ENCODE peak calls at places on chromosomes 1 and 21, in six cellular contexts. R is esophagus squamous epithelium; J is CD4-positive, alpha-beta T cell; Q is adrenal gland; F is GM13977; N is ascending aorta. W is an unnamed sample.

GRCh38 chr1:206004821-206005220 is 1.6 kb upstream of the RAB7B start:
- DNase-seq in R (no peak), J (no peak), Q (no peak), F (no peak), N (no peak), W (no peak)

GRCh38 chr1:44417351-44418021 is 12.4 kb downstream of the RNF220 start:
- DNase-seq in R (no peak), J (no peak), Q (no peak), F (no peak), N (no peak), W (no peak)

GRCh38 chr1:102434421-102434820 is 437.7 kb upstream of the OLFM3 start:
- DNase-seq in R (no peak), J (no peak), Q (no peak), F (peak; percentile 11), N (no peak), W (no peak)

GRCh38 chr1:88462481-88463261 is 221.4 kb upstream of the PKN2 start:
- DNase-seq in R (no peak), J (no peak), Q (no peak), F (no peak), N (no peak), W (no peak)

GRCh38 chr21:44907966-44908364 is 12.7 kb downstream of the ITGB2 start:
- DNase-seq in R (no peak), J (no peak), Q (no peak), F (peak; percentile 61), N (no peak), W (no peak)

GRCh38 chr1:184860985-184861754 is 106.5 kb upstream of the EDEM3 start:
- DNase-seq in R (no peak), J (no peak), Q (no peak), F (no peak), N (no peak), W (no peak)

GRCh38 chr1:46575300-46575699 is 23.9 kb upstream of the KNCN start:
- DNase-seq in R (no peak), J (no peak), Q (no peak), F (no peak), N (no peak), W (no peak)

GRCh38 chr1:201020040-201020591 is 3.4 kb downstream of the KIF21B start:
- DNase-seq in R (no peak), J (no peak), Q (no peak), F (peak; percentile 52), N (no peak), W (no peak)

GRCh38 chr1:64844175-64844574 is 99.3 kb downstream of the RAVER2 start:
- DNase-seq in R (no peak), J (no peak), Q (no peak), F (no peak), N (no peak), W (no peak)

GRCh38 chr1:22131875-22132486 is 10.9 kb downstream of the WNT4 start:
- DNase-seq in R (no peak), J (peak; percentile 44), Q (no peak), F (peak; percentile 90), N (no peak), W (no peak)

GRCh38 chr21:22885614-22886013 is 1887.4 kb downstream of the NCAM2 start:
- DNase-seq in R (no peak), J (no peak), Q (no peak), F (no peak), N (no peak), W (no peak)

GRCh38 chr1:16207318-16208269 is 4.9 kb downstream of the ARHGEF19 start:
- DNase-seq in R (no peak), J (no peak), Q (peak; percentile 73), F (no peak), N (no peak), W (no peak)

GRCh38 chr1:235579891-235580290 is 69.7 kb downstream of the GNG4 start:
- DNase-seq in R (no peak), J (no peak), Q (no peak), F (no peak), N (no peak), W (no peak)

GRCh38 chr1:81498370-81499184 is 302.2 kb upstream of the ADGRL2 start:
- DNase-seq in R (no peak), J (no peak), Q (no peak), F (no peak), N (no peak), W (no peak)

GRCh38 chr1:16326833-16327404 is 25.4 kb downstream of the FBXO42 start:
- DNase-seq in R (no peak), J (no peak), Q (no peak), F (no peak), N (no peak), W (no peak)

GRCh38 chr1:62045579-62045978 is 149.1 kb upstream of the L1TD1 start:
- DNase-seq in R (no peak), J (no peak), Q (no peak), F (no peak), N (no peak), W (no peak)

GRCh38 chr1:31639543-31639942 is 5.1 kb downstream of the PEF1 start:
- DNase-seq in R (no peak), J (no peak), Q (no peak), F (no peak), N (no peak), W (no peak)

GRCh38 chr1:20481158-20481617 is 4.8 kb downstream of the CAMK2N1 start:
- DNase-seq in R (no peak), J (no peak), Q (no peak), F (no peak), N (no peak), W (no peak)

GRCh38 chr1:156122086-156122485 is 7.6 kb downstream of the LMNA start:
- DNase-seq in R (no peak), J (no peak), Q (no peak), F (no peak), N (no peak), W (no peak)

GRCh38 chr1:156124557-156125483 is 10.3 kb downstream of the LMNA start:
- DNase-seq in R (no peak), J (no peak), Q (no peak), F (no peak), N (no peak), W (no peak)

GRCh38 chr1:156121441-156121840 is 6.9 kb downstream of the LMNA start:
- DNase-seq in R (no peak), J (no peak), Q (no peak), F (no peak), N (no peak), W (no peak)

GRCh38 chr1:156122519-156123355 is 8.2 kb downstream of the LMNA start:
- DNase-seq in R (no peak), J (no peak), Q (peak; percentile 90), F (no peak), N (peak; percentile 71), W (no peak)

GRCh38 chr1:156123356-156124196 is 9.1 kb downstream of the LMNA start:
- DNase-seq in R (peak; percentile 65), J (peak; percentile 68), Q (peak; percentile 95), F (no peak), N (peak; percentile 96), W (peak; percentile 97)
- TF ChIP-seq CTCF in R (no peak), J (no peak), Q (no peak), F (peak; percentile 24), N (no peak), W (peak; percentile 34)

GRCh38 chr1:111285879-111286278 is 4.8 kb upstream of the CHIA start:
- DNase-seq in R (no peak), J (no peak), Q (no peak), F (no peak), N (no peak), W (no peak)
- TF ChIP-seq CTCF in R (no peak), J (no peak), Q (no peak), F (no peak), N (no peak), W (no peak)

GRCh38 chr1:57536749-57537423 is 113.0 kb upstream of the DAB1 start:
- DNase-seq in R (no peak), J (no peak), Q (no peak), F (no peak), N (no peak), W (no peak)

GRCh38 chr1:57532299-57532698 is 108.4 kb upstream of the DAB1 start:
- DNase-seq in R (no peak), J (no peak), Q (no peak), F (no peak), N (no peak), W (no peak)
- TF ChIP-seq CTCF in R (no peak), J (no peak), Q (no peak), F (no peak), N (no peak), W (no peak)

DNA sequence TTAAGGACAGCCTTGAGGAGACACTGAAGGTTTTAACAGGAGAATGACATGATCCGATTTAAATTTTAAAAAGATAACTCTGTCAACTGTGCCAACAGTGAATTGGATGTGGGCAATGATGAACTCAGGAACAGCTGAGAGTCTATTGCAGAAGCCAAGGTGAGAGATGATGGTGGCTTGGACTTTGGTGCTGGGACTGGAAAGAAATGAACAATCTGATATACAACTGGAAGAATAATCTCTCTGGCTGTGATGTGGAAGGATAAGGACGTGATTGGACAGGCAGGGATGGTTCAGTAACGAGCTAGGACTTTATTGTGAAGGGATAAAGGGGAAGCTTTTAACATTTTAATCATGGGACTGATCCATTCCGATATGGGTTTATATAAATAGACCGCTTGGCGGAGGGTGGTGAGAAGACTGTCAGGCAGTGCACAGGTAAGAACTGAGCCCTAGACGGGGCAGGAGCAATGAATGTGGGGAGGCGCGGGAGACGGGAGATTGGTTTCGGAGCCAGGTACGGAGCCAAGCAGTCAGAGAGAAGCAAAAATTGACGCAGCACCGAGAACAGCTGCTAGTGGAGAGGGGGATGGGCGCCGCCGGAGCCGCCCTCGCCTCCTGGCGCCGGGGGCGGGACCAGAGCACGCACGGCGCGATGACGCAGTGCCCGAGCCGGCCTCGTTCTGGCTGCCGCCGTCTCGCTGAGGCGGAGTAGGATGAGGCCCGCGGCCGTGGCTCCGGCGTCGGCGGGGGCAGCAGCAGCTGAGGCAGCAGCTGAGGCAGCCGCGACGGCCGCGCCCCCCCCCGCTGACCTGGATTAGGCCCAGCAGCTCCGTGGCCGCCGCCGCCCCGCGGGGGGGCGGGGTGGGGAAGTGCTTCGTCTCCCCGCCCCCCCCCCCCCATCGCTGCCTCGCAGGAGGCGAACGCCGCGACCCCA is at the start of gene RNF11:
- DNase-seq in R (peak; percentile 23), J (peak; percentile 93), Q (peak; percentile 96), F (peak; percentile 95), N (peak; percentile 74), W (peak; percentile 64)
- TF ChIP-seq CTCF in R (no peak), J (no peak), Q (no peak), F (no peak), N (no peak), W (no peak)

DNA sequence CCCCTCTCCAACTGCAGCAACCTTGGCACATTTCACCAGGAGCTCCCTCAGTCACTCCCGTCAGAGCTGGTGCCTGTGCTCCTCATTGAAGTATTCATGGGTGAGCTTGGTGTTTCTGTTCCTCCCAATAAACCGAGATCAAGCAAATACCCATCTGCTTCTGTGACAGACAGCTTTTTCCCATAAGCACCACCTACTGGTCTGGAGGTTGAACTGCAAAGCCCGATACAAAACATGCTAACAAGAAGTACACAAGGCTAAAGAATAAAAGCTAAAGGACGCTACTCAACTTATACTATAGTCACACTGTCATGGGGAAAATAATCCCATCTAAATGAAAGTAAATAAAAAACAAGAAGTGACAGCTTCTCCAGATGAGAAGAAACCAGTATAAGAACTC is 111.9 kb upstream of the C21orf91 start:
- DNase-seq in R (no peak), J (no peak), Q (no peak), F (no peak), N (no peak), W (no peak)
- TF ChIP-seq CTCF in R (no peak), J (no peak), Q (no peak), F (peak; percentile 33), N (no peak), W (no peak)